ENCODE peak calls at places on chromosomes 16 and 17, in eight cellular contexts. A is uterus, S is HCT116, F is AG09319, Y is cardiac muscle cell, N is nephron progenitor cell, R is upper lobe of right lung, Q is left lung. M is an unnamed sample.

GRCh38 chr17:50571681-50572080 is 11.2 kb downstream of the CACNA1G start:
- DNase-seq in A (no peak), S (no peak), F (no peak), Y (no peak), N (no peak), R (no peak), Q (no peak), M (no peak)

GRCh38 chr16:28984619-28985135 is at the start of gene LAT:
- DNase-seq in A (no peak), S (no peak), F (no peak), Y (no peak), N (no peak), R (peak), Q (peak), M (no peak)

GRCh38 chr16:79077391-79077790 is 523.1 kb downstream of the MAF start:
- DNase-seq in A (no peak), S (no peak), F (no peak), Y (no peak), N (no peak), R (no peak), Q (no peak), M (no peak)

GRCh38 chr17:7173687-7174602 is 5.2 kb downstream of the ASGR1 start:
- DNase-seq in A (no peak), S (no peak), F (no peak), Y (peak), N (peak), R (peak), Q (peak), M (peak)

GRCh38 chr17:9843152-9844010 is 17.7 kb downstream of the GLP2R start:
- DNase-seq in A (no peak), S (no peak), F (no peak), Y (no peak), N (no peak), R (no peak), Q (no peak), M (no peak)

GRCh38 chr16:67922740-67923139 is 8.9 kb downstream of the CTRL start:
- DNase-seq in A (no peak), S (no peak), F (no peak), Y (no peak), N (no peak), R (no peak), Q (no peak), M (no peak)

GRCh38 chr17:50976951-50977472 is 110.9 kb upstream of the TOB1 start:
- DNase-seq in A (no peak), S (no peak), F (no peak), Y (no peak), N (no peak), R (no peak), Q (no peak), M (no peak)

GRCh38 chr17:56165017-56165720 is 11.9 kb downstream of the ANKFN1 start:
- DNase-seq in A (no peak), S (no peak), F (no peak), Y (no peak), N (no peak), R (no peak), Q (no peak), M (no peak)

GRCh38 chr17:79011451-79012147 is 2.0 kb upstream of the CANT1 start:
- DNase-seq in A (peak), S (peak), F (peak), Y (no peak), N (no peak), R (no peak), Q (no peak), M (no peak)

DNA sequence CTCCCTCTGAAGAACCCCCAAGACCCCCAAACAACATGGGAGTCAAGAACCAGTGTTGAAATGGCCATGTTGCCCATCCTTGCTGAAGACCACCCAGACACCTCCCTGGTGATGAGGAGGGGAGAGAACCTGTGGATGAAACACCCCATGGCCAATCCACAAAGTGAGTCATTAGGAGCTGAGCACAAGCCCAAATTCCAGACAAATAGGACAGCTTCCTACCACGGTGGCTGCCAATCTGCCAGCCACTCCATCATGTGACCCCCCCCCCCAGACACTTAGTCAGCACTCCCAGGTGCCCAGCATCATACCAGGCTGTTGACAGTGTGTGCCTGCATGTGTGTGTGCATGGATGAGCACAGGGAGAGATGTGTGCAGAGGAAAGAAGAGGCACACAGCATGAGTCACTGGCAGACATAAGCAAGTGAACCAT is 26.4 kb upstream of the RPL38 start:
- DNase-seq in A (no peak), S (no peak), F (no peak), Y (no peak), N (no peak), R (no peak), Q (peak), M (no peak)
- TF ChIP-seq CTCF in A (no peak), S (no peak), F (no peak), Y (no peak), N (peak), R (no peak), Q (no peak), M (no peak)

GRCh38 chr16:53822936-53823529 is 119.1 kb downstream of the FTO start:
- DNase-seq in A (no peak), S (no peak), F (no peak), Y (no peak), N (no peak), R (no peak), Q (no peak), M (no peak)
- TF ChIP-seq CTCF in A (no peak), S (no peak), F (no peak), Y (no peak), N (no peak), R (no peak), Q (no peak), M (no peak)

GRCh38 chr17:37505333-37505732 is 15.6 kb downstream of the DUSP14 start:
- DNase-seq in A (no peak), S (no peak), F (no peak), Y (no peak), N (no peak), R (no peak), Q (no peak), M (no peak)

GRCh38 chr17:37507108-37507507 is 17.4 kb downstream of the DUSP14 start:
- DNase-seq in A (no peak), S (no peak), F (no peak), Y (no peak), N (no peak), R (no peak), Q (no peak), M (no peak)

GRCh38 chr17:37503148-37503547 is 13.5 kb downstream of the DUSP14 start:
- DNase-seq in A (no peak), S (no peak), F (no peak), Y (no peak), N (no peak), R (no peak), Q (no peak), M (no peak)

GRCh38 chr17:37510056-37510455 is 20.4 kb downstream of the DUSP14 start:
- DNase-seq in A (no peak), S (no peak), F (no peak), Y (no peak), N (no peak), R (no peak), Q (no peak), M (no peak)

DNA sequence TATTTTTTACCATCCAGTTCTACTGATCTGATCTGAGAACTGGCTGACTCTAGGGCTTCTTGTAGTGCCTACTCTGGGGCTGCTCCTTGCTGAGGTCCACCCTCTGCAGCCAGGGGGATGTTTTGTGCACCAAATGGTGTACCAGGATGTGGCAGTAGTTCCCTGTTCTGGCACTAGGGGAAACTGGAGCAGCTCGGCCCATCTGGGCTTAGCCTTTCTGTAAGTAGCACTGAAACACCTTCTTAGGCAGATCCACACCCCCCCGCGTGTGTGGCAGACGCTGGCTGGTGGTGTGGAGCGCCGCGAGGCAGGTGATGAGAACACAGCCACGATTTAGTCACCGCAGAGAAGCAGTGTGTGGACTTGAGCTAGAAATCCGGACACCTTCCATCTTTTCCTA is 17.0 kb downstream of the DUSP14 start:
- DNase-seq in A (no peak), S (peak), F (no peak), Y (peak), N (peak), R (no peak), Q (no peak), M (no peak)
- TF ChIP-seq CTCF in A (peak), S (peak), F (peak), Y (peak), N (peak), R (peak), Q (no peak), M (no peak)

GRCh38 chr17:44384823-44385286 is 4.6 kb downstream of the ITGA2B start:
- DNase-seq in A (no peak), S (no peak), F (no peak), Y (peak), N (peak), R (no peak), Q (no peak), M (no peak)

GRCh38 chr17:44384281-44384822 is 5.1 kb downstream of the ITGA2B start:
- DNase-seq in A (no peak), S (no peak), F (no peak), Y (no peak), N (no peak), R (no peak), Q (no peak), M (no peak)

GRCh38 chr17:44386182-44386525 is 3.3 kb downstream of the ITGA2B start:
- DNase-seq in A (no peak), S (no peak), F (no peak), Y (no peak), N (no peak), R (no peak), Q (no peak), M (no peak)

GRCh38 chr17:44383861-44384260 is 5.6 kb downstream of the ITGA2B start:
- DNase-seq in A (no peak), S (no peak), F (no peak), Y (no peak), N (no peak), R (no peak), Q (no peak), M (no peak)

DNA sequence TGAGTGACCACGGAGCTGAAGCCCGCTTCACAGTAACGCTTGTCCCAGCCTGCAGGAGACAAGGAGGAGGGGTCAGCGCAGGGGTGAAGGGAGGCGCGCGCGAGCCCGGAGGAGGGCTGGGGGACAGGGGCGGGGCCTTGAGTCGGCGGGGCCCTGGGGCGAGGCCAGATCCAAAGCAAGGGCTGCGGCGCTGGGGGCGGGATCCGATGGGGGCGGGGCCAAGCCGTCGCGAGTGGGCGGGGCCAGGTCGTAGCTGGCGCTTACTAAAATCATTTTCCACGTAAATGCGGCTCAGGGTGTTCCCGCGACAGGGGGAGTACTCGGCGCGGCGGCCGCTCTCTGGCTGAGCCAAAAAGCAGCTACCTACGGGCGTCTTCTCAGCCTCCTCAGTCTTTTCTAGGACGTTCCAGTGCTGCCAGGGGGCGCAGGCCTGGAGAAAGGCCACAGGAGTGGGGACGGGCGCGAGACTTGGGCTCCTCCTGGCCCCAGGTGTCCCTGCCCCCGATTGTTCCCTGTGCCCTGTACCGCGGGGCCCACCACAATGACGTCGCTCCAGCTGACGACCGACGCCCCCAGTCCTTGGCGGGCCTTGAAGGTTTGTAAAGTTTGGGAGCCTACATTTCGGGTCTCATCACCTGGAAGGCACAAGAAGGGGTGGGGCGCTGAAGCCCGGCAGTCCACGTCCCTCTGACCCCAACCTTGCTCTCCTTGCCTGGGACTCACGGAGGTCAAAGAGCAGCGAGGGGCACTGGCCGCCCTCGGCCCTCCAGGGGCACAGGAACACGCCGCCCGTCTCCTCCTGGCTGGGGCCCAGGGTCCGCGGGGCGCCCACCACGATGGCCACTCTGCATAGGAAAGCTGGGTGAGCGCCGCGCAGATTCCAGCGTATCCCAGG is 3.9 kb downstream of the ITGA2B start:
- DNase-seq in A (peak), S (peak), F (peak), Y (peak), N (peak), R (peak), Q (peak), M (peak)
- TF ChIP-seq CTCF in A (no peak), S (peak), F (peak), Y (peak), N (no peak), R (peak), Q (no peak), M (no peak)

GRCh38 chr17:49438885-49439284 is 24.2 kb upstream of the PHB1 start:
- DNase-seq in A (no peak), S (no peak), F (no peak), Y (no peak), N (no peak), R (no peak), Q (no peak), M (no peak)
- TF ChIP-seq CTCF in A (no peak), S (no peak), F (no peak), Y (no peak), N (no peak), R (no peak), Q (no peak), M (no peak)

GRCh38 chr17:57776366-57776765 is 31.3 kb upstream of the CCDC182 start:
- DNase-seq in A (no peak), S (no peak), F (no peak), Y (no peak), N (no peak), R (no peak), Q (no peak), M (no peak)

GRCh38 chr17:57773557-57773956 is 28.5 kb upstream of the CCDC182 start:
- DNase-seq in A (no peak), S (no peak), F (no peak), Y (no peak), N (no peak), R (no peak), Q (no peak), M (no peak)

GRCh38 chr17:57767561-57767960 is 22.5 kb upstream of the CCDC182 start:
- DNase-seq in A (no peak), S (no peak), F (no peak), Y (no peak), N (no peak), R (no peak), Q (no peak), M (no peak)

GRCh38 chr17:57774872-57775271 is 29.8 kb upstream of the CCDC182 start:
- DNase-seq in A (no peak), S (no peak), F (no peak), Y (no peak), N (no peak), R (no peak), Q (no peak), M (no peak)

GRCh38 chr17:57772774-57773173 is 27.7 kb upstream of the CCDC182 start:
- DNase-seq in A (no peak), S (no peak), F (no peak), Y (no peak), N (no peak), R (no peak), Q (no peak), M (no peak)
- TF ChIP-seq CTCF in A (no peak), S (no peak), F (no peak), Y (no peak), N (no peak), R (no peak), Q (no peak), M (no peak)

DNA sequence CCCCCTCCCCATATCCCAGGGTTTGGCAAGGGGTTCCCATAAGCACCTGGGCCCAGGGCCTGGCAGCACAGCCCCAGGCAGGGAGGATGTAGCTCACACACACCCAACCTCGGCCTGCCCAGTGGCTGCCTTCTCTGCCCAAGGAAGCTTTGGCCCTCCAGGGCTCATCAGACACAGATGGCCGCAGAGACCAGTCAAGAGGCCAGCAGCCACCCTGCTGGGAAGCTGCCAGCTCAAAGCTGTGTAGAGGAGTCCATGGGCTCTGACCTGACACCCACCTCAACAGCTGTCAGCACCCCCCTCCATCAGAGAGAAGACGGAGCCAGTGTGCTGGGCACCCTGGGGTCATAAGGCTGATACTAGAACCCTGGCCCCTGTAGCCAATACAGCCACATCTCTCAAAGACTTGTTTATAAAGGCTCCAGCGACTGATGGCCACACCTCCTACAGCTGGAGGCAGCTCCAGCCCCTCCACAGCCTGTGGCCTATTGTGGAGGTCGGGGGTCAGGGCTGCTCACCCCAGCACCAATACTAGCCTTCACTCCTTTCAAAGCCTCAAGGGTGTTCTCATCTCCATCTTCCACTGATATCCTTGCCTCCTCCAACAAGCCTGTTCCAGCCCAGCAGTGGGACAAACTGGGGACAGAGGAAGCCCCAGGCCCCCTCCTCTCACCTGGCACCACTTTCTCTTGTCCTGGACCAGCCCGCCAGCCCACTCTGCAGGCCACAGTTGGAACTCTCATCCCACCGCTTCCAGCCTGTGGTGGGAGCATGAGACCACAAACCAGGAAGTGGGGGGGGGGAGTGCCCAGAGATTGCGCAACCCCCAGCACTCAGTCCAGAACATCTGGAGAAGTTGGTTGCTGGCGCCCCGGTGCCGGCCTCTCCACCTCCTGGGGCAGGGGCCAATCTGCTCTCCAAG is 2.2 kb upstream of the MPG start:
- DNase-seq in A (peak), S (no peak), F (peak), Y (no peak), N (peak), R (peak), Q (peak), M (no peak)
- TF ChIP-seq CTCF in A (peak), S (no peak), F (peak), Y (peak), N (no peak), R (peak), Q (no peak), M (no peak)

M was measured in activated B cell treated with CpG ODN at 0.5 μM for 24 hours.